ENCODE peak calls at places on chromosomes 6 and 20, in four cellular contexts. M, O, I and F are unnamed samples.

GRCh38 chr6:43916091-43916923 is 146.3 kb downstream of the VEGFA start:
- DNase-seq in M (peak), O (no peak), I (peak), F (no peak)

GRCh38 chr20:36606171-36607116 is 865 bp downstream of the RAB5IF start:
- DNase-seq in M (peak), O (no peak), I (peak), F (peak)

GRCh38 chr6:139570166-139570565 is 195.7 kb upstream of the CITED2 start:
- DNase-seq in M (no peak), O (no peak), I (no peak), F (no peak)

GRCh38 chr6:23533954-23534725 is 591.9 kb upstream of the NRSN1 start:
- DNase-seq in M (no peak), O (no peak), I (no peak), F (no peak)

GRCh38 chr20:12113468-12114371 is 196.0 kb downstream of the BTBD3 start:
- DNase-seq in M (peak), O (peak), I (peak), F (no peak)

GRCh38 chr20:25259358-25259757 is 11.5 kb downstream of the PYGB start:
- DNase-seq in M (no peak), O (no peak), I (peak), F (no peak)

GRCh38 chr20:57900226-57900905 is 190.6 kb upstream of the PMEPA1 start:
- DNase-seq in M (no peak), O (no peak), I (no peak), F (no peak)

GRCh38 chr20:45347936-45348809 is at the start of gene SDC4:
- DNase-seq in M (peak), O (no peak), I (peak), F (peak)

GRCh38 chr6:13302291-13302690 is 26.0 kb downstream of the TBC1D7 start:
- DNase-seq in M (no peak), O (no peak), I (no peak), F (no peak)

GRCh38 chr20:56750430-56750829 is 121.3 kb downstream of the TFAP2C start:
- DNase-seq in M (no peak), O (no peak), I (no peak), F (no peak)

GRCh38 chr6:11618533-11618932 is 81.0 kb downstream of the TMEM170B start:
- DNase-seq in M (no peak), O (no peak), I (no peak), F (no peak)

GRCh38 chr20:10454135-10454750 is 19.1 kb downstream of the SLX4IP start:
- DNase-seq in M (no peak), O (no peak), I (no peak), F (no peak)

GRCh38 chr6:119142051-119142450 is 63.6 kb upstream of the FAM184A start:
- DNase-seq in M (no peak), O (peak), I (no peak), F (no peak)

GRCh38 chr20:1302578-1303541 is 26.1 kb downstream of the SDCBP2 start:
- DNase-seq in M (no peak), O (no peak), I (no peak), F (no peak)

GRCh38 chr6:143952947-143953346 is 55.1 kb downstream of the PLAGL1 start:
- DNase-seq in M (no peak), O (no peak), I (no peak), F (no peak)

GRCh38 chr6:28868873-28869272 is 54.9 kb downstream of the TRIM27 start:
- DNase-seq in M (no peak), O (no peak), I (no peak), F (no peak)

GRCh38 chr6:163568275-163568674 is 153.8 kb downstream of the QKI start:
- DNase-seq in M (no peak), O (no peak), I (no peak), F (no peak)

GRCh38 chr20:48818481-48818987 is 9.3 kb downstream of the PREX1 start:
- DNase-seq in M (no peak), O (no peak), I (no peak), F (no peak)

GRCh38 chr20:57856658-57857057 is 146.8 kb upstream of the PMEPA1 start:
- DNase-seq in M (no peak), O (no peak), I (no peak), F (no peak)

GRCh38 chr6:167267896-167268528 is 23.1 kb upstream of the UNC93A start:
- DNase-seq in M (no peak), O (no peak), I (no peak), F (no peak)

GRCh38 chr6:116371384-116372209 is 850 bp downstream of the DSE start:
- DNase-seq in M (peak), O (peak), I (peak), F (peak)

GRCh38 chr20:59832406-59833156 is 100.9 kb downstream of the SYCP2 start:
- DNase-seq in M (no peak), O (no peak), I (peak), F (no peak)

GRCh38 chr6:113856571-113857564 is at the start of gene MARCKS:
- DNase-seq in M (peak), O (no peak), I (peak), F (peak)

GRCh38 chr6:91094341-91094740 is 507.5 kb upstream of the MAP3K7 start:
- DNase-seq in M (no peak), O (no peak), I (no peak), F (no peak)

GRCh38 chr6:18753071-18753470 is 365.9 kb downstream of the RNF144B start:
- DNase-seq in M (no peak), O (no peak), I (no peak), F (no peak)

GRCh38 chr6:30002871-30003270 is 58.2 kb upstream of the POLR1H start:
- DNase-seq in M (peak), O (no peak), I (no peak), F (no peak)

GRCh38 chr6:108080010-108080780 is 5.7 kb upstream of the OSTM1 start:
- DNase-seq in M (peak), O (no peak), I (no peak), F (peak)

GRCh38 chr20:47784599-47785320 is 521 bp downstream of the SULF2 start:
- DNase-seq in M (peak), O (no peak), I (peak), F (peak)

GRCh38 chr6:159790947-159791598 is 806 bp downstream of the MRPL18 start:
- DNase-seq in M (no peak), O (no peak), I (peak), F (peak)

GRCh38 chr20:59013031-59013951 is 5.9 kb upstream of the TUBB1 start:
- DNase-seq in M (no peak), O (no peak), I (no peak), F (no peak)

GRCh38 chr6:55794136-55794812 is 81.1 kb downstream of the BMP5 start:
- DNase-seq in M (no peak), O (peak), I (no peak), F (no peak)

GRCh38 chr6:4848382-4849068 is 72.3 kb downstream of the CDYL start:
- DNase-seq in M (no peak), O (no peak), I (no peak), F (no peak)

GRCh38 chr6:110547266-110547964 is 71.0 kb upstream of the SLC22A16 start:
- DNase-seq in M (no peak), O (no peak), I (no peak), F (peak)

GRCh38 chr6:364609-365540 is 26.7 kb upstream of the IRF4 start:
- DNase-seq in M (no peak), O (no peak), I (no peak), F (no peak)

GRCh38 chr20:59994697-59995122 is 36.5 kb downstream of the CDH26 start:
- DNase-seq in M (peak), O (peak), I (peak), F (no peak)

GRCh38 chr6:27126046-27126814 is 121.3 kb upstream of the PRSS16 start:
- DNase-seq in M (no peak), O (no peak), I (no peak), F (no peak)
- H3K4me3 ChIP-seq in M (no peak), O (no peak), I (no peak), F (no peak)

DNA sequence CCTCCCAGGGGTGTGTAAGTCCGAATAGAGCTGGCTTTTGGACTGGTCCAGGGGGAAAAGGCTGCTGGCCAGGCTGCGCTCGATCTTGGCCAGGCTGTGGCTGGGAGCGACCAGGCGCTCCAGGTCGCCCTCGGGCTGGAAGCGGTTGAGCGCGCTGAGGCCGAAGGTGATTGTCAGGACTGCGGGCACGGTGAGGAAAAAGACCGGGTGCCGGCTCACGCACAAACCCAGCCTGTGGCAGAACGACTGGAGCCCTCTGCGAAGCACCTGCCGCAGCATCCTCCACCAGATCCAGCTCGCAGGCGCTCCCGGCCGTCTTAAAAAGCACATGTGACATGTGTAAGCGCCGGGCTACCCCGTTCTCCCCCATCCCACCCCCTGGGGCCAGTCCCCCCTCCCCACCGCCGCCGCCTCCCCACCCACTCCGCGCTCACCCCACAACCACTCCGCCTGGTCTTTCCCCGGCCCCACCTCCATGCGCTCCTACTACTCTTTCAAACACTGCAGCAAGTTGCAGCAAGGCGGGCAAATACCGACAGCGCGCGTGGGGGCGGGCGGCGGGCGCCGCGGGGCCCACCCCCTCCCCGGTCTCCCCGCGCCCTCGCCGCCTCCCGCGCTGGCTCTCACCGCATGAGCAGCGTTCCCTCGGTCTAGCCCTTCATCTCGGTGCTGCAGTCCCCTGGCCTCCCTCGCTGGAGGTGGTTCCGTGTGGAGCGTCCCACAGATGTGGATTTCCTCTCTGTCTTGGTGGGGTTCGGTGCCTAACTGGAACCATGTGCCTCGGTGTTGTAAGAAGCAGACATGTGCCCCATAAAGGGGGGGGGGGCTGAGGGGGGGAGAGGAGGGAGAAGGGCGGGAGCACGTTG is 42.4 kb downstream of the PTCHD4 start:
- DNase-seq in M (peak), O (no peak), I (no peak), F (no peak)
- H3K4me3 ChIP-seq in M (peak), O (peak), I (no peak), F (no peak)

GRCh38 chr6:42083530-42083929 is 33.2 kb downstream of the TAF8 start:
- DNase-seq in M (no peak), O (no peak), I (no peak), F (no peak)

GRCh38 chr6:42084889-42085288 is 34.6 kb downstream of the TAF8 start:
- DNase-seq in M (no peak), O (no peak), I (no peak), F (no peak)

GRCh38 chr6:42086046-42086664 is 35.8 kb downstream of the TAF8 start:
- DNase-seq in M (no peak), O (no peak), I (no peak), F (no peak)

GRCh38 chr6:42088101-42088591 is 37.8 kb downstream of the TAF8 start:
- DNase-seq in M (peak), O (no peak), I (no peak), F (no peak)

GRCh38 chr6:42086665-42087050 is 36.3 kb downstream of the TAF8 start:
- DNase-seq in M (no peak), O (no peak), I (no peak), F (no peak)
- H3K4me3 ChIP-seq in M (no peak), O (no peak), I (no peak), F (no peak)

DNA sequence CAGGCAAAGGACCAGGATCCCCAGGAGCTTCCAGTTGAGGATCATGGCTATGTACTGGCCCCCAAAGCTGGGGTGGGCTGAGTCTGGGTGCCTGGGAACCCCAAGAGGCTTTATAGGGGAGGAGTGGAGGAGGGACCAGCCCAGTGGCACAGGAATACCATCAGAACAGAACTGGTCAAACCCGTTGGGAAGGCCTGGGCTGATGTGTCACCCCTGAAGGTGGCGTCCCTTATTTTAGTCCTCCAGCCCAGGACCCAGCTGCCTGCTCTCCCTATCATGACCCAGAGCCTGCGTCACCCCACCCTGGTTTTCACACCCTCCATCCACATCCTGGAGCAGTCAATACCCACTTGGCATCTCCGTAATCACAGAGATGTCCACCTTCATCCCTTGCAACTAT is at the start of gene PSORS1C2:
- DNase-seq in M (no peak), O (no peak), I (no peak), F (no peak)
- H3K4me3 ChIP-seq in M (no peak), O (no peak), I (no peak), F (no peak)

DNA sequence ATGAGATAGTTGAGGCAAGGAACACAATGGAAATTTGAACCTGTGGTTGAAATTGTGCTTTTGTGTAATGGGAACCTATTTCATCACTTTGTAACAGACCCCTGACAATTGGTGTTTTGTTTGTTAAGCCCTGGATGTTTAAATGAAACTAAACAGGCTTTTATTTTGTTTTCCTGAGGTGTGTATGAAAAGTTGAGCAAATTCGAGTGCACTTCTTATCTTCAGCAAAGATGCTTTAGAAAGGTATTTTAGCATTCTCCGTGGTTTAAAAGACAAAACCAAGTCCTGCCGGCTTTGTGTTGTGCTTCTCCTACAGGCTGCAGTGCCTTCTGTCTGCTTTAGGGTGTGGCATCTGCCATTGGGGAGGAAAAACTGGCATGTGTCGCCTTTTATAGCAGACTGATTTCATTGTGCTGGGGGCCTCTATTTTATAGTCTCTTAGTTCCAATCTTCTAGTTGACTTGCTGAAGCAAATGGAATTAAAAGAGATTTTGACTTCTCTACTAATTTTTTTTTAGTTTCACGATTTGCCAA is 2.2 kb upstream of the ARID1B start:
- DNase-seq in M (no peak), O (no peak), I (peak), F (no peak)
- H3K4me3 ChIP-seq in M (no peak), O (no peak), I (no peak), F (no peak)

DNA sequence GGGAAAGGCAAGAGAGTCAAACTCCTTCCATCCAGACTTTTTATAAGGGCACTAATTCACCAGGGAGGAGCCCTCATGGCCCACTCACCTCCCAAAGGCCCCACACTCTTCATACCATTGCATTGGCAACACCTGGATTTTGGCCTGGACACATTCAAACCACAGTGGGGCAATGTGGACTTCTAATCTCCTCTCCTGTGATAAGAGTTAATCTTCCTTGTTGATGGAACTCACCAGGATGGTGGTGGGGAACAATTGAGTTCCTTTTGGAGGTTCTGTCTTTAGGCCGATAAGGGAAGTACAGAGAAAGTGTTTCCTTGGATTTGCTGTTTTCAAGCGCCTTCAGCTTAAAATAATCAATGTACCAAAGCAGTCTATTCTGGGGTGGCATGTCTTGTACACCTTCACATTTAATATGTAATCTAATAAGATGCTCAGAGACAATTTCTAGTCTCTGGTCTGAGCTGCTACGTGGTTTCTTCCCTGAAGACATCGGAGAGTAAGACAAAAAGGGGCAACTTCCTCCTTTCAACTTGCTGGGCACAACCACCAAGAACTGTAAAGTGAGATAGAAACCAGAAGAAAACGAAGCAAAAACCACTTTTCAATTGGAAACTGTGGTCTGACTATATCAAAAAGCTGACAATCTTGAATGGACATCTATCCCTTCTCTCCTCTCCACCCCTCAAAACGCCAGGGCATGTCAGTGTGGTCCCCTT is 268.9 kb downstream of the CD83 start:
- DNase-seq in M (no peak), O (no peak), I (no peak), F (no peak)
- H3K4me3 ChIP-seq in M (no peak), O (no peak), I (no peak), F (no peak)

GRCh38 chr6:26593278-26594127 is 3.2 kb upstream of the ABT1 start:
- DNase-seq in M (no peak), O (no peak), I (no peak), F (no peak)
- H3K4me3 ChIP-seq in M (peak), O (no peak), I (no peak), F (no peak)

GRCh38 chr6:7974553-7974931 is 64.0 kb upstream of the TXNDC5 start:
- DNase-seq in M (no peak), O (no peak), I (no peak), F (no peak)

GRCh38 chr6:7973603-7974002 is 63.0 kb upstream of the TXNDC5 start:
- DNase-seq in M (no peak), O (no peak), I (no peak), F (no peak)

GRCh38 chr6:7976485-7977010 is 66.0 kb upstream of the TXNDC5 start:
- DNase-seq in M (no peak), O (no peak), I (no peak), F (no peak)

GRCh38 chr6:7975764-7976146 is 65.2 kb upstream of the TXNDC5 start:
- DNase-seq in M (no peak), O (no peak), I (no peak), F (no peak)

DNA sequence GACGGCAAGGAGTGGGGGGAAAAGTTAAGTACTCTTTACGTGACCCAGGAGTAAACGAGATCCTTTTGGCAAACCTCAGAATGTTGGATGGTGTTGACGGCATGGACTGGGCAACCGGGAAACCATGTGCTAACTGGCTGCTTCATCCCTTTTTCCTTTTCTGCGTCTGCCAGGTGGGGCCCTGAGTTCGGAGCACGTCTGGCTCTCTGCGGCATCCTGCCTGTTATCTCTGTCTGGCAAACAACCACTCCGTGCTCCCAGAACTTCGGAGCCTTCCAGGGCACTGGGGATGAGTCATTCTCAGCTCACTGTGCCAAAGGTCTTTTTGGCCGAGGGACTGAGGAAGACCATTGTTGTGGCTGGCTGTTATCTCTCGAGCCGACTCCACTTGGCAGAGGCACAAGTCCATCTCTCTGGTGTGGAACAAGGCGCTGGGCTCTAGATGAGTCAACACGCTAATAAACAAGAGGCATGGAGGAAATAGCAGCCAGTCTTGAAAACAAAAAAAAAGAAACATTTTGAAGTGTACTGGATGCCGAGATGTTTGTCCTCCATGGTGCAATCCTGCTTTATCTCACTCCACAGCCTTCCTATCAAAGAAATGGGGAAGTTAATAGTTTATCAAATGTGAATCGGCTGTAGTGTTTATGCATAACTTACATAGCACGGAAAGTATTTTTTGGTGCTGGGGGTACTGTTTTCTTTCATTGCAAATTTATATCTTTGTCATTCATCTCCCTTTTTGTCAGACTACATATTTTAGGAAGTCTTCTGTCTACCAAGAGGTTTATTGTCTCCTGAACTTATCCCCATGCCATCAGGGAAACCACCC is 64.6 kb upstream of the TXNDC5 start:
- DNase-seq in M (peak), O (peak), I (peak), F (peak)
- H3K4me3 ChIP-seq in M (no peak), O (peak), I (no peak), F (no peak)